ENCODE peak calls at places on chromosomes 12 and 14, in seven cellular contexts. Z is endothelial cell, O is progenitor cell of endocrine pancreas, P is psoas muscle, R is omental fat pad, A is astrocyte of the spinal cord, W is kidney. L is an unnamed sample.

GRCh38 chr14:74516451-74517155 is 23.0 kb downstream of the ISCA2 start:
- DNase-seq in Z (no peak), O (no peak), P (peak; percentile 44), R (no peak), A (peak; percentile 50), W (peak; percentile 53), L (no peak)

GRCh38 chr12:10959777-10960176 is 20.7 kb upstream of the TAS2R14 start:
- DNase-seq in Z (no peak), O (no peak), P (no peak), R (no peak), A (no peak), W (no peak), L (no peak)

GRCh38 chr12:124225730-124226129 is 69.2 kb upstream of the RFLNA start:
- DNase-seq in Z (no peak), O (no peak), P (no peak), R (no peak), A (no peak), W (no peak), L (no peak)

GRCh38 chr14:92373336-92373735 is 50.4 kb downstream of the SLC24A4 start:
- DNase-seq in Z (no peak), O (no peak), P (no peak), R (no peak), A (no peak), W (no peak), L (no peak)

GRCh38 chr14:64465856-64466554 is 706 bp downstream of the AKAP5 start:
- DNase-seq in Z (peak; percentile 49), O (no peak), P (no peak), R (no peak), A (peak; percentile 60), W (no peak), L (no peak)

GRCh38 chr14:51479584-51480305 is 172.0 kb upstream of the FRMD6 start:
- DNase-seq in Z (no peak), O (no peak), P (no peak), R (no peak), A (no peak), W (no peak), L (no peak)

GRCh38 chr12:3216726-3217682 is 139.8 kb downstream of the TSPAN9 start:
- DNase-seq in Z (no peak), O (no peak), P (no peak), R (no peak), A (peak; percentile 78), W (no peak), L (no peak)

GRCh38 chr12:54566792-54567191 is 17.4 kb downstream of the PDE1B start:
- DNase-seq in Z (no peak), O (no peak), P (no peak), R (no peak), A (no peak), W (no peak), L (no peak)

GRCh38 chr12:34398366-34398705 is 376.0 kb downstream of the ALG10 start:
- DNase-seq in Z (peak; percentile 1), O (peak; percentile 8), P (peak; percentile 47), R (peak; percentile 12), A (no peak), W (peak; percentile 30), L (peak; percentile 4)

GRCh38 chr14:63777024-63777423 is 49.2 kb upstream of the SGPP1 start:
- DNase-seq in Z (no peak), O (no peak), P (no peak), R (no peak), A (peak; percentile 59), W (no peak), L (no peak)

GRCh38 chr12:1972856-1973317 is 31.4 kb downstream of the DCP1B start:
- DNase-seq in Z (no peak), O (no peak), P (no peak), R (no peak), A (peak; percentile 43), W (no peak), L (no peak)

GRCh38 chr12:47773062-47773857 is at the start of gene SLC48A1:
- DNase-seq in Z (peak; percentile 85), O (peak; percentile 71), P (peak; percentile 88), R (no peak), A (no peak), W (peak; percentile 91), L (peak; percentile 92)

GRCh38 chr12:71124833-71125460 is 32.9 kb downstream of the TSPAN8 start:
- DNase-seq in Z (no peak), O (no peak), P (no peak), R (no peak), A (no peak), W (no peak), L (no peak)

GRCh38 chr14:96648506-96649326 is 146.5 kb downstream of the PAPOLA start:
- DNase-seq in Z (no peak), O (no peak), P (no peak), R (no peak), A (no peak), W (no peak), L (peak; percentile 3)

GRCh38 chr12:24505366-24506025 is 443.4 kb downstream of the BCAT1 start:
- DNase-seq in Z (no peak), O (no peak), P (no peak), R (no peak), A (no peak), W (no peak), L (no peak)

GRCh38 chr12:131832393-131833231 is 4.4 kb downstream of the MMP17 start:
- DNase-seq in Z (no peak), O (no peak), P (peak; percentile 85), R (no peak), A (no peak), W (no peak), L (no peak)

GRCh38 chr12:6229823-6230222 is 29.6 kb downstream of the CD9 start:
- DNase-seq in Z (no peak), O (no peak), P (peak; percentile 80), R (no peak), A (peak; percentile 91), W (peak; percentile 86), L (no peak)

GRCh38 chr12:49110191-49111155 is at the start of gene LMBR1L:
- DNase-seq in Z (peak; percentile 88), O (peak; percentile 86), P (peak; percentile 97), R (peak; percentile 84), A (peak; percentile 98), W (peak; percentile 97), L (peak; percentile 99)

GRCh38 chr12:55929306-55929791 is 1.6 kb upstream of the DGKA start:
- DNase-seq in Z (no peak), O (no peak), P (no peak), R (no peak), A (no peak), W (peak; percentile 86), L (peak; percentile 84)

GRCh38 chr14:51908086-51908485 is 47.7 kb downstream of the GNG2 start:
- DNase-seq in Z (no peak), O (no peak), P (no peak), R (no peak), A (no peak), W (no peak), L (no peak)

GRCh38 chr12:4849024-4849594 is 60.6 kb upstream of the KCNA1 start:
- DNase-seq in Z (no peak), O (no peak), P (no peak), R (no peak), A (peak; percentile 33), W (no peak), L (peak; percentile 70)

GRCh38 chr12:97767347-97767746 is 304.7 kb downstream of the RMST start:
- DNase-seq in Z (no peak), O (no peak), P (no peak), R (no peak), A (peak; percentile 3), W (no peak), L (no peak)

GRCh38 chr14:55103005-55103640 is 25.9 kb upstream of the LGALS3 start:
- DNase-seq in Z (no peak), O (peak; percentile 25), P (peak; percentile 85), R (peak; percentile 64), A (peak; percentile 95), W (peak; percentile 93), L (peak; percentile 51)

GRCh38 chr12:119681953-119682352 is 14.0 kb downstream of the PRKAB1 start:
- DNase-seq in Z (no peak), O (no peak), P (no peak), R (no peak), A (no peak), W (no peak), L (peak; percentile 63)

DNA sequence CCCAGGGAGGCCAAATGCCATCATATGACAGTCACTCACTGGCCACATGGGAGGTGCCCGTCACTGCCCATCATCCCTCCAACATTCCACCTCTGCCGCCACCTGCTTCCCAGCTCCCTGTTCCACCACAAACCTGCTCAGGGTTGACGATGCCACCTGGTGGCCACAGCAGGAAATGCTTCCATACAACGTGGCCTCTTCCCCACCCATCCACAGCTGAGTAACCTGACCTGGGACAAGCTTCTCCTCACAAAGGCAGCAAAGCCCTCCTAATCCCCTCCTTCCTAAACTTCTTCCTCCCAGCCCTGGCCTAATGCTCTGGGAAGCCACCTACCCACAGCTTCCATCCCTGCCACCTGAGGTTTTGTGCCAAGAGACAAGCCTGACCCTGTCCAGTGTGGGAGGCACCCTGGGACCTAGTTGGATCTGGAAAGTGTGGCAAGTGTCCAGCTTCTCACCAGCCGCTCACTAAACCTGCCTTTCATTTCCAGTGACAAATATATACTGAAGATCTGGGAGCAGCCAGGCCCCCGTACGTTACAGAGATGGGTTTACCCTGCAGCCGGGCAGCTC is 4.3 kb downstream of the DEGS2 start:
- DNase-seq in Z (peak; percentile 53), O (peak; percentile 26), P (no peak), R (no peak), A (no peak), W (peak; percentile 71), L (no peak)
- TF ChIP-seq CTCF in Z (peak; percentile 82), O (peak; percentile 64), P (peak; percentile 31), R (no peak), A (peak; percentile 62), W (peak; percentile 45), L (peak; percentile 39)

GRCh38 chr12:16076553-16076952 is 165.4 kb downstream of the DERA start:
- DNase-seq in Z (peak; percentile 15), O (no peak), P (no peak), R (no peak), A (peak; percentile 11), W (no peak), L (peak; percentile 18)
- TF ChIP-seq CTCF in Z (no peak), O (peak; percentile 49), P (no peak), R (no peak), A (peak; percentile 37), W (peak; percentile 38), L (peak; percentile 39)

DNA sequence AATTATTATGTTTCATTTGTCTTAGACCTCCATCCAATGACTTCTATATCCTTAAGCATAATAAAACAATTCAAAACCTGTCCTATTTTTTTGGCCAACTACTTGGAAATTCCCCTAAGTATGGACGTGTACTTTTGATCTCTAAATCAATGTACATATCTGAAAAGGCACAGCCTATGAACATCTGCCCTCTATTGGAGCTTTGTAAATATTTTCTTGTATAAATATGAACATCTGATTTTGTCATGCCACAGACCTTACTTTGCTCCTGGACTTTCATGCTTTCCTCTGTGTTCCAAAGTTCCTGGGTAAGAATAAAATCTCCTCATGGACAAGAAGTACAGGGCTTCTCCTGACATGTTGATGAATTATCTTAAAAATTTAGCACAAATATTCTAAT is 1211.9 kb downstream of the GALC start:
- DNase-seq in Z (no peak), O (no peak), P (no peak), R (no peak), A (no peak), W (no peak), L (no peak)
- TF ChIP-seq CTCF in Z (no peak), O (no peak), P (no peak), R (no peak), A (no peak), W (no peak), L (no peak)

DNA sequence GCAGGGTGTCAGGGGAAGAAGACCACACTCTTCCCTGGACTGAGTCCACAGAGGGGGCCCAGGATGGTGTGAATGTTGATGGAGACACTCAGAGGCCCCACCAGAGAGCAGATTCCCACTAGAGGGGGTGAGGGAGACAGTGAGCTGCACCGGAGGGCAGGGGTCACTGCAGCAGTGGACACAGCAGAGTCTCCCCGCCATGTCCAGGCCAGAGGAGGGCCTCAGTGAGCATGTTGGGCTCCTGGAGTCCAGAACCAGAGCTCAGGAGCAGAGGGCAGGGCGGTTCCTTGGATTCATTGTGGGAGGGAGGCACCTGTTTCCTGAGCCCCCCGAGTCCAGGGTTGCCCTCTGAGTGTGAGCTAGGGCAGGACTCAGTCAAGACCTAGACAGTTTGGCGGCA is 1.8 kb upstream of the KRT82 start:
- DNase-seq in Z (no peak), O (no peak), P (no peak), R (no peak), A (no peak), W (peak; percentile 22), L (no peak)
- TF ChIP-seq CTCF in Z (no peak), O (no peak), P (no peak), R (no peak), A (no peak), W (no peak), L (no peak)

L was measured in GM13976.